ENCODE peak calls at places on chromosomes 16 and 17, in four cellular contexts. C, D, A and U are unnamed samples. For H3K9me3 and H3K36me3, the result is how much of the 10 kb centered on the place peaks cover.

GRCh38 chr16:84832488-84833141 is 12.8 kb downstream of the CRISPLD2 start:
- DNase-seq in C (peak), D (peak), A (peak), U (peak)

GRCh38 chr17:76136276-76137025 is 4.6 kb downstream of the FOXJ1 start:
- DNase-seq in C (no peak), D (no peak), A (peak), U (no peak)

GRCh38 chr16:4053663-4054479 is 62.4 kb downstream of the ADCY9 start:
- DNase-seq in C (peak), D (peak), A (no peak), U (peak)

GRCh38 chr17:59565959-59566324 is 532 bp downstream of the DHX40 start:
- DNase-seq in C (peak), D (peak), A (peak), U (peak)

GRCh38 chr16:90020838-90021382 is 1.7 kb upstream of the DBNDD1 start:
- DNase-seq in C (no peak), D (no peak), A (no peak), U (peak)

GRCh38 chr17:694239-694638 is 20.4 kb downstream of the VPS53 start:
- DNase-seq in C (no peak), D (no peak), A (no peak), U (peak)

GRCh38 chr17:2336215-2337151 is at the start of gene TSR1:
- DNase-seq in C (peak), D (peak), A (peak), U (peak)

GRCh38 chr17:74234482-74234881 is 21.1 kb downstream of the TTYH2 start:
- DNase-seq in C (no peak), D (no peak), A (no peak), U (no peak)

GRCh38 chr16:15650698-15651161 is 685 bp downstream of the NDE1 start:
- DNase-seq in C (no peak), D (no peak), A (peak), U (peak)

GRCh38 chr17:47851764-47852112 is 775 bp upstream of the SP6 start:
- DNase-seq in C (no peak), D (no peak), A (no peak), U (no peak)

GRCh38 chr16:14364386-14365199 is 265.5 kb downstream of the PARN start:
- DNase-seq in C (no peak), D (no peak), A (no peak), U (peak)

GRCh38 chr16:85151603-85152413 is 39.5 kb upstream of the CIBAR2 start:
- DNase-seq in C (peak), D (peak), A (peak), U (peak)

DNA sequence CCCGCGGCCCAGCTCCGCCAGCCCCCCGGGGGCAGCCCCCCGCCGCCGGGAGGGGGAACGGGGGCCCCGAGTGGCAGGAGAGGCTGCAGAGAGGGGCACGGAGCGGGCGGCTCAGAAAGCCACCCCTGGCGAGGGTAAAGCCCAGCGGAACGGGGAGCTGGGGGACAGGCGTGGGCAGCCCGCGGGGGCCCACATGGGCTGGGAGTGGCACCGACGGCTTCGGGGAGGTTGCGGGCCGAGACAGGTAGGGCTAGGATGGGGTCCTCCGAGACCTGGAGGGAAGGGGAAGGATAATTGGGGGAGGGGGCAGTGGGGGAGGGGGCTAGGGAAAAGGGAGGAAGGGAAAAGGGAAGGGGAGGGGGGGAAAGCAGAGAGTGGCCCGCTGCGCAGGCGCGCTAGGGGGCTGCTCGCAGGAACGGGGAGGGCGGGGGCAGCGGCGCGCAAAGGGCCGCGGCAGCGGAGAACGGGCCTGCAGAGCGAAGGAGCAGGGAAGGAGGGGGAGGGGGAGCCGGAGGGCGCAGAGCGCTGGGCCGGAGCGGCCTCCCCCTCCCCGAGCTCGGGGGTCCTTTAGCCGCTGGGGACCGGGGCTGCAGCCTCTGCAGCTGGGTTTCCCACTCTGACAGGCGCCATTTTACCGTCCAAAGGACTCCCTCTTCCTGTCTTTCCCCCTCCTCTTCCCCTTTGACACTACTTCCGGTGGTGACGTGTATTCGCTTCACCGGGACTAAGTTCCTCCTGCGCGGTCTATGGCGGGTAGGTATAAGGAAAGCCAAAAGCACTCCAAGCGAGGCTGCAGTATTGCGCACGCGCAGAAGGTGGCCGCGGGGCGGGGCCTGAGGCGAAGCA is at the start of gene CTDNEP1:
- DNase-seq in C (peak), D (peak), A (peak), U (peak)
- H3K4me3 ChIP-seq in C (peak), D (peak), A (peak), U (peak)

DNA sequence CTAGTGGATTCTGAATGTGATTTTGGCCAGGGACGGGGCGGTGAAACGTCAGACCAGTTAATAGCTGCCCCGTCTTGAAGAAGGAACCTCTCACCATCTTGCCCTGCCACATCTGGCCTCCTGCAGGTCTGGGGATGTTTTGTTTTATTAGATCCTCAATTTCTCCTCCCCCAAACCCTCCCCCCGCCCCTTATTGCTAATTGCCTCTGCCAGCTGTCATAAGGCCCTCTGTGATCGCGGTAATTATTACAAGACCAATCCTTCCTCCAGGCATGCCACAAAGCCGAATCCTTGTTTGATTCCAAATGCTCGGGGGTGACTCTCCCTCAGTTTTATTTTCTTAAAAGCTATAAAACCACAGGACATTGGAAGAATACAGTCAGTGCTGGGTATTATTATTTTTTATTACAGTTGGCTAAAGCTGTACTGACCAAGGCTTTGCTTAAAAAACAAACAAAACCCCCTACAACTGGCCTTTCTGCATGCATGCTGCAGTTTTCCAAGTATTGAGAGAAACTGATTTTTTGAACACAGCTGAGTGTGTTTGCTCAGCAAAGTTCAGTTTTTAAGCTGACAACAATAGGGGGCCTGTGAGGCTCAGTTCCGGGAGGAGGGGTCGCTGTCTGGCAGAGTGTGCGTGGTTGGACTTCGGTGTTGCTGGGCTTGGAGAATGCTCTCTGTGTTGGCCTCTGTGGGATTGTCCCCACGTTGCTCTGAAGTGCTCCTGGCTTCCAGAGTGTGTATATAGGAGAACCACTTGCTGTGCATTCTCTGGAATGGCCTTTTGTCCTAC is 1.7 kb downstream of the KSR1 start:
- DNase-seq in C (no peak), D (no peak), A (no peak), U (peak)
- H3K9me3 ChIP-seq in C (under half), D (under half), A (under half), U (under half)

GRCh38 chr17:38777641-38778250 is 21.6 kb downstream of the PIP4K2B start:
- DNase-seq in C (no peak), D (no peak), A (no peak), U (no peak)

GRCh38 chr17:38768417-38768816 is 15.9 kb downstream of the PSMB3 start:
- DNase-seq in C (no peak), D (no peak), A (peak), U (no peak)

DNA sequence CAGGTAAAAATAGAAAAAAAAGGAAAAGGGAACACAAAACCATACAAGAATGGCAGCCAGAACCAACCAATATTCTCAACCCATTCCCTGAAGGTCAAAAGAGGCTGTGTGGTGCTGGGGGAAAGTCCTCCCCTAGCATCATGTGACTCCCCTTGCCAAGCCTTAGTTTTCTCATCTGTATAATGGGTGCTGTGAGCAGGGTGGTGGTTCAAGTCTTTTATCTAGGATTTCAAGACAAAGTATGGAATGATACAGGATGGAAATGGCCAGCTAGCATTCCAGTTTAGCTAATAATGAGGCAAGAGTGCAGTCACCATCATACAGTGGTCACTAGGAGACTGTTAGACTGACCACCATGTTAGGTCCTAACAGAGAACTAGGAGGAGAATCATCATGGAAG is 20.7 kb downstream of the PSMB3 start:
- DNase-seq in C (no peak), D (no peak), A (no peak), U (no peak)
- H3K36me3 ChIP-seq in C (half or more), D (half or more), A (under half), U (half or more)

GRCh38 chr17:68821860-68822693 is 133.1 kb downstream of the ABCA8 start:
- DNase-seq in C (no peak), D (no peak), A (no peak), U (peak)

GRCh38 chr17:68820825-68821481 is 134.2 kb downstream of the ABCA8 start:
- DNase-seq in C (no peak), D (no peak), A (no peak), U (no peak)

GRCh38 chr17:68824707-68825106 is 130.5 kb downstream of the ABCA8 start:
- DNase-seq in C (no peak), D (no peak), A (no peak), U (no peak)

GRCh38 chr17:68820476-68820824 is 134.7 kb downstream of the ABCA8 start:
- DNase-seq in C (no peak), D (no peak), A (no peak), U (no peak)

GRCh38 chr17:68822752-68823289 is 132.4 kb downstream of the ABCA8 start:
- DNase-seq in C (no peak), D (no peak), A (no peak), U (no peak)
- H3K4me3 ChIP-seq in C (no peak), D (no peak), A (peak), U (no peak)

GRCh38 chr16:35754391-35755369 is 2295.3 kb downstream of the TP53TG3F start:
- DNase-seq in C (no peak), D (no peak), A (peak), U (no peak)
- H3K9me3 ChIP-seq in C (under half), D (under half), A (under half), U (under half)